ENCODE peak calls at places on chromosome 21, in five cellular contexts. One of them, this sample, is unnamed.

GRCh38 chr21:38295997-38296764 is 39.4 kb downstream of the KCNJ15 start:
- DNase-seq in right lobe of liver: no peak
- DNase-seq in Karpas-422: no peak
- DNase-seq in heart right ventricle: peak; percentile 26
- DNase-seq in vagina: no peak
- DNase-seq in this sample: no peak

GRCh38 chr21:35145626-35146236 is 96.6 kb upstream of the RUNX1 start:
- DNase-seq in heart right ventricle: no peak
- DNase-seq in right lobe of liver: no peak
- DNase-seq in Karpas-422: no peak
- DNase-seq in vagina: no peak
- DNase-seq in this sample: no peak

GRCh38 chr21:36966846-36967657 is 583 bp upstream of the HLCS start:
- DNase-seq in heart right ventricle: no peak
- DNase-seq in vagina: no peak
- DNase-seq in right lobe of liver: no peak
- DNase-seq in Karpas-422: peak; percentile 40
- DNase-seq in this sample: no peak

GRCh38 chr21:30320215-30320614 is at the start of gene KRTAP26-1:
- DNase-seq in right lobe of liver: no peak
- DNase-seq in vagina: no peak
- DNase-seq in heart right ventricle: no peak
- DNase-seq in Karpas-422: no peak
- DNase-seq in this sample: no peak

GRCh38 chr21:19712441-19712840 is 1285.8 kb upstream of the NCAM2 start:
- DNase-seq in right lobe of liver: no peak
- DNase-seq in Karpas-422: no peak
- DNase-seq in heart right ventricle: no peak
- DNase-seq in vagina: no peak
- DNase-seq in this sample: no peak

GRCh38 chr21:36456714-36457399 is 23.1 kb downstream of the CLDN14 start:
- DNase-seq in right lobe of liver: no peak
- DNase-seq in vagina: no peak
- DNase-seq in heart right ventricle: no peak
- DNase-seq in Karpas-422: no peak
- DNase-seq in this sample: no peak

GRCh38 chr21:39364949-39365348 is 16.1 kb upstream of the HMGN1 start:
- DNase-seq in Karpas-422: no peak
- DNase-seq in right lobe of liver: no peak
- DNase-seq in heart right ventricle: no peak
- DNase-seq in vagina: no peak
- DNase-seq in this sample: no peak

GRCh38 chr21:35249636-35250035 is 200.5 kb upstream of the RUNX1 start:
- DNase-seq in vagina: no peak
- DNase-seq in Karpas-422: no peak
- DNase-seq in right lobe of liver: no peak
- DNase-seq in heart right ventricle: no peak
- DNase-seq in this sample: no peak

GRCh38 chr21:26965567-26966359 is 1.1 kb downstream of the ADAMTS5 start:
- DNase-seq in heart right ventricle: peak; percentile 39
- DNase-seq in right lobe of liver: peak; percentile 38
- DNase-seq in vagina: no peak
- DNase-seq in Karpas-422: no peak
- DNase-seq in this sample: peak; percentile 71

GRCh38 chr21:44437371-44437695 is 18.0 kb upstream of the LRRC3 start:
- DNase-seq in vagina: no peak
- DNase-seq in Karpas-422: no peak
- DNase-seq in heart right ventricle: no peak
- DNase-seq in right lobe of liver: no peak
- DNase-seq in this sample: no peak

GRCh38 chr21:25903599-25903998 is 168.8 kb downstream of the GABPA start:
- DNase-seq in right lobe of liver: no peak
- DNase-seq in heart right ventricle: no peak
- DNase-seq in vagina: no peak
- DNase-seq in Karpas-422: peak; percentile 71
- DNase-seq in this sample: no peak

GRCh38 chr21:35732788-35733187 is 327.5 kb downstream of the SETD4 start:
- DNase-seq in Karpas-422: no peak
- DNase-seq in vagina: no peak
- DNase-seq in heart right ventricle: no peak
- DNase-seq in right lobe of liver: no peak
- DNase-seq in this sample: no peak

GRCh38 chr21:38250991-38251418 is 5.8 kb upstream of the KCNJ15 start:
- DNase-seq in right lobe of liver: no peak
- DNase-seq in heart right ventricle: no peak
- DNase-seq in Karpas-422: no peak
- DNase-seq in vagina: no peak
- DNase-seq in this sample: no peak

GRCh38 chr21:42186591-42186990 is 32.3 kb upstream of the ABCG1 start:
- DNase-seq in right lobe of liver: no peak
- DNase-seq in Karpas-422: no peak
- DNase-seq in heart right ventricle: no peak
- DNase-seq in vagina: no peak
- DNase-seq in this sample: no peak
- H3K4me1 ChIP-seq in right lobe of liver: no peaks in the 10 kb centered on the region
- H3K4me1 ChIP-seq in Karpas-422: peaks cover 10% of the 10 kb centered on the region
- H3K4me1 ChIP-seq in heart right ventricle: peaks cover 3% of the 10 kb centered on the region
- H3K4me1 ChIP-seq in vagina: peaks cover 5% of the 10 kb centered on the region
- H3K4me1 ChIP-seq in this sample: no peaks in the 10 kb centered on the region

DNA sequence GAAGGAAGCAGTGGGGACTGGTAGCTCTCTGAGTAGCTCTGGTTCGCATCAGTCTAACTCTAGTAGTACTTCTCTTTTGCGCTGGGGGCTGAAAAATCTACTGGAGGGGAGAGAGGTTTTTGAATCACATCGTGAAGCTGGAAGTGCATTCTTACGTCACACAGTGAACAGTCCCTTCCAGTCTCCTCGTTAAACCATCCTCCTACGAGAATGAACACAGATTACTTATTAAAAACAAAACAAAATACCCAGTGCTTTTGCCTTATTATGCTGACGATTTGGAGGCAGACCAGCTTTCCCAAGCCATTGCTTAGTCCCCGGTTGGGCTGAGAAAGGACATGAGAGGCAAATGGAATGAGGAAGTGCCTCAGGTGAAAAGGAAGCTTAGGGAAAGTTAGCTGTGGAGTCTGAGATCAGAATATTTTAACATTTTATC is 16.1 kb downstream of the HUNK start:
- DNase-seq in Karpas-422: peak; percentile 29
- DNase-seq in heart right ventricle: no peak
- DNase-seq in right lobe of liver: no peak
- DNase-seq in vagina: no peak
- DNase-seq in this sample: peak; percentile 59
- H3K27me3 ChIP-seq in Karpas-422: no peaks in the 10 kb centered on the region
- H3K27me3 ChIP-seq in heart right ventricle: peaks cover 6% of the 10 kb centered on the region
- H3K27me3 ChIP-seq in right lobe of liver: no peaks in the 10 kb centered on the region
- H3K27me3 ChIP-seq in vagina: no peaks in the 10 kb centered on the region
- H3K27me3 ChIP-seq in this sample: no peaks in the 10 kb centered on the region

DNA sequence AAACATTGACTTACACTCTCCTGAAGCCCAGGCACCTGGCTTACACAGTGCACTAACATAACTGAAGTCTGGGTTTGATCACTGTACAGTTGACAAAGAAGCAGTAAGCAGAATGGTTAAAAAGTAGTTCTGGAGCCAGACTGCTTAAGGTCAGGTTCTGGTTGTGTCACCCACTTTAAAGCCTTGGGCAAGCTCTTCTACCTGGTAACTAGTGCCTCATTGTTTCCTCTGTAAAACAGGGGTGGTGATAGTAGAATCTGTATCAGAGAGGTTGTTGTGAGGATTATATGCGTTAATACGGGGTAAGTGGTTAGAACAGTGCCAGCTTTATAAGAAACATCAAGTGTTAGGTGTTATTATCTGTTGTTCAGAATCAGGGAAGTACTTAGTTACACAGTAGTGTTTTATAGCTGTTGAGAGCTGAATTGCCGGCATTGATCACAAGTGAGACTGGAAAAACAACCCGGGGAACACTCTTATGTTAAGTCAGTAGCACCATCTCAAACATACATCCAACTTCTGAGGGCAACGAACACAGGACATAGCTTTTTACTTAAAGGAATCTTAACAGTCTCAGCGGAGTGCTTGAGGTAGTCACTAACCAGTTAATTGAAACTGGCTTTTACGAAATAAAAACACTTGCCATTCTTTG is 3.7 kb downstream of the BACH1 start:
- DNase-seq in heart right ventricle: no peak
- DNase-seq in vagina: no peak
- DNase-seq in right lobe of liver: no peak
- DNase-seq in Karpas-422: no peak
- DNase-seq in this sample: no peak
- H3K4me1 ChIP-seq in heart right ventricle: peaks cover 36% of the 10 kb centered on the region
- H3K4me1 ChIP-seq in vagina: peaks cover 83% of the 10 kb centered on the region
- H3K4me1 ChIP-seq in right lobe of liver: peaks cover 45% of the 10 kb centered on the region
- H3K4me1 ChIP-seq in Karpas-422: peaks cover 83% of the 10 kb centered on the region
- H3K4me1 ChIP-seq in this sample: peaks cover 66% of the 10 kb centered on the region

GRCh38 chr21:45877821-45878469 is 103.6 kb upstream of the COL6A1 start:
- DNase-seq in heart right ventricle: no peak
- DNase-seq in vagina: no peak
- DNase-seq in Karpas-422: no peak
- DNase-seq in right lobe of liver: peak; percentile 4
- DNase-seq in this sample: peak; percentile 27
- H3K27me3 ChIP-seq in heart right ventricle: peaks cover 5% of the 10 kb centered on the region
- H3K27me3 ChIP-seq in vagina: no peaks in the 10 kb centered on the region
- H3K27me3 ChIP-seq in Karpas-422: no peaks in the 10 kb centered on the region
- H3K27me3 ChIP-seq in right lobe of liver: no peaks in the 10 kb centered on the region
- H3K27me3 ChIP-seq in this sample: no peaks in the 10 kb centered on the region

DNA sequence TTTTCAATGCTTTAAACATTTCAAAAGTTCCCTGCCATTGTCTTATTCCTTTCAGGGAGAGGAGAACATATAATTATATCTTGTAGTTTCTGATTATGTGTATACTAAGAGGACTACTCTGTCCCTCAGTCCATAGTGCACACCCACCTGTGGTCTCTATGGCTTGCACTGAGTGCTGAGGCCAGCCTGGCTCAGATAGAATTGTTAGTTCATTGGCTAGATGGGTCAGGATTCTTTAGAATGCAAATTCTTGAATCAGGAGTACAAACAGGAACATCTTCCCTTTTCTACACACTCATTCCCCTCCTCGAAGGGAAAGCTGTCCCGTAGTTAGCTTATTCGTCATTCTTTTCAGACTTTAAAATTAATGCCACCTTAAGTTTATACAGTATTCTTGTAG is 8.2 kb downstream of the BACH1 start:
- DNase-seq in right lobe of liver: no peak
- DNase-seq in vagina: no peak
- DNase-seq in heart right ventricle: no peak
- DNase-seq in Karpas-422: no peak
- DNase-seq in this sample: no peak
- H3K4me1 ChIP-seq in right lobe of liver: peaks cover 35% of the 10 kb centered on the region
- H3K4me1 ChIP-seq in vagina: peaks cover 69% of the 10 kb centered on the region
- H3K4me1 ChIP-seq in heart right ventricle: peaks cover 19% of the 10 kb centered on the region
- H3K4me1 ChIP-seq in Karpas-422: peaks cover 80% of the 10 kb centered on the region
- H3K4me1 ChIP-seq in this sample: peaks cover 11% of the 10 kb centered on the region

GRCh38 chr21:41769933-41770332 is 3.1 kb upstream of the RIPK4 start:
- DNase-seq in vagina: no peak
- DNase-seq in Karpas-422: no peak
- DNase-seq in heart right ventricle: no peak
- DNase-seq in right lobe of liver: no peak
- DNase-seq in this sample: no peak

GRCh38 chr21:41769106-41769505 is 2.3 kb upstream of the RIPK4 start:
- DNase-seq in right lobe of liver: no peak
- DNase-seq in Karpas-422: no peak
- DNase-seq in heart right ventricle: no peak
- DNase-seq in vagina: no peak
- DNase-seq in this sample: no peak

GRCh38 chr21:41770901-41771624 is 4.2 kb upstream of the RIPK4 start:
- DNase-seq in right lobe of liver: no peak
- DNase-seq in vagina: no peak
- DNase-seq in heart right ventricle: no peak
- DNase-seq in Karpas-422: no peak
- DNase-seq in this sample: no peak

GRCh38 chr21:41768371-41769042 is 1.7 kb upstream of the RIPK4 start:
- DNase-seq in Karpas-422: no peak
- DNase-seq in vagina: no peak
- DNase-seq in heart right ventricle: no peak
- DNase-seq in right lobe of liver: peak; percentile 88
- DNase-seq in this sample: peak; percentile 75

GRCh38 chr21:41769521-41769920 is 2.7 kb upstream of the RIPK4 start:
- DNase-seq in heart right ventricle: no peak
- DNase-seq in right lobe of liver: no peak
- DNase-seq in Karpas-422: no peak
- DNase-seq in vagina: no peak
- DNase-seq in this sample: no peak
- H3K27me3 ChIP-seq in heart right ventricle: peaks cover 85% of the 10 kb centered on the region
- H3K27me3 ChIP-seq in right lobe of liver: no peaks in the 10 kb centered on the region
- H3K27me3 ChIP-seq in Karpas-422: no peaks in the 10 kb centered on the region
- H3K27me3 ChIP-seq in vagina: peaks cover 17% of the 10 kb centered on the region
- H3K27me3 ChIP-seq in this sample: no peaks in the 10 kb centered on the region

DNA sequence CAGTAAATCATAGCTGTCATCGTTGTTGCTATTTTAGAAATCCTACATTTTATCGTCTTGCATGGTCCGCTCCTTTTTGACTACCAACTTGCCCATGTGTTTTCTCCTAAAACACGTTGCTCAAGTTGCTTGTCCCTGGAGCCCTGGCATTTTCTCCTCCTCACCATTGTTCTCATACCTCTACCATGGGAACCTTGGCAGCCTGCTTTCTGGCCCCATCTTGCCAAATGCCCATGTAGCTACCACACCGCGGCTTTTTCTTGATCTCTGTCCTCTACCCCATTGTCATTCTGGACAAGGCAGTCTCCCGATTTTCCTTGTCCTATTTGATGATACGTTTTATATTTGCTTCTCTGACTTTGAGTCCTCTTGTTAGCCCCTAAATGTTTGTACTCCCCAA is 50.2 kb downstream of the MRPS6 start:
- DNase-seq in heart right ventricle: no peak
- DNase-seq in right lobe of liver: no peak
- DNase-seq in Karpas-422: no peak
- DNase-seq in vagina: no peak
- DNase-seq in this sample: no peak
- H3K4me1 ChIP-seq in heart right ventricle: peaks cover 23% of the 10 kb centered on the region
- H3K4me1 ChIP-seq in right lobe of liver: peaks cover 10% of the 10 kb centered on the region
- H3K4me1 ChIP-seq in Karpas-422: peaks cover 32% of the 10 kb centered on the region
- H3K4me1 ChIP-seq in vagina: peaks cover 28% of the 10 kb centered on the region
- H3K4me1 ChIP-seq in this sample: peaks cover 14% of the 10 kb centered on the region

This sample was measured in pancreas.